ENCODE peak calls at places on chromosomes 16 and 17, in four cellular contexts. One of them, this sample, is unnamed.

GRCh38 chr17:1298616-1299015 is 19.2 kb downstream of the TRARG1 start:
- DNase-seq in CD4-positive, CD25-positive, alpha-beta regulatory T cell: peak; percentile 23
- DNase-seq in CD8-positive, alpha-beta memory T cell: peak; percentile 22
- DNase-seq in cardiac muscle cell: peak; percentile 40
- DNase-seq in this sample: peak; percentile 53

GRCh38 chr17:31392002-31392855 is 754 bp downstream of the RAB11FIP4 start:
- DNase-seq in CD8-positive, alpha-beta memory T cell: no peak
- DNase-seq in cardiac muscle cell: no peak
- DNase-seq in CD4-positive, CD25-positive, alpha-beta regulatory T cell: no peak
- DNase-seq in this sample: peak; percentile 40

GRCh38 chr16:12308060-12308459 is 331.5 kb downstream of the SNX29 start:
- DNase-seq in cardiac muscle cell: no peak
- DNase-seq in CD8-positive, alpha-beta memory T cell: no peak
- DNase-seq in CD4-positive, CD25-positive, alpha-beta regulatory T cell: no peak
- DNase-seq in this sample: no peak

GRCh38 chr17:63700528-63701441 is 860 bp upstream of the LIMD2 start:
- DNase-seq in CD8-positive, alpha-beta memory T cell: peak; percentile 64
- DNase-seq in CD4-positive, CD25-positive, alpha-beta regulatory T cell: peak; percentile 81
- DNase-seq in cardiac muscle cell: peak; percentile 53
- DNase-seq in this sample: no peak

GRCh38 chr17:81278831-81279230 is 16.3 kb downstream of the SLC38A10 start:
- DNase-seq in CD4-positive, CD25-positive, alpha-beta regulatory T cell: no peak
- DNase-seq in cardiac muscle cell: no peak
- DNase-seq in CD8-positive, alpha-beta memory T cell: no peak
- DNase-seq in this sample: no peak

GRCh38 chr16:46972971-46973456 is 460 bp downstream of the DNAJA2 start:
- DNase-seq in CD4-positive, CD25-positive, alpha-beta regulatory T cell: peak; percentile 61
- DNase-seq in cardiac muscle cell: peak; percentile 40
- DNase-seq in CD8-positive, alpha-beta memory T cell: peak; percentile 46
- DNase-seq in this sample: peak; percentile 68

GRCh38 chr17:81345211-81346089 is 49.8 kb upstream of the BAHCC1 start:
- DNase-seq in CD8-positive, alpha-beta memory T cell: peak; percentile 38
- DNase-seq in CD4-positive, CD25-positive, alpha-beta regulatory T cell: peak; percentile 52
- DNase-seq in cardiac muscle cell: peak; percentile 89
- DNase-seq in this sample: peak; percentile 32

GRCh38 chr16:3553138-3553923 is 23.9 kb downstream of the NLRC3 start:
- DNase-seq in cardiac muscle cell: no peak
- DNase-seq in CD4-positive, CD25-positive, alpha-beta regulatory T cell: no peak
- DNase-seq in CD8-positive, alpha-beta memory T cell: no peak
- DNase-seq in this sample: no peak

GRCh38 chr16:77439106-77439505 is 4.3 kb upstream of the ADAMTS18 start:
- DNase-seq in cardiac muscle cell: peak; percentile 40
- DNase-seq in CD8-positive, alpha-beta memory T cell: no peak
- DNase-seq in CD4-positive, CD25-positive, alpha-beta regulatory T cell: no peak
- DNase-seq in this sample: no peak

GRCh38 chr17:35048685-35049379 is 14.7 kb downstream of the RFFL start:
- DNase-seq in CD8-positive, alpha-beta memory T cell: no peak
- DNase-seq in cardiac muscle cell: no peak
- DNase-seq in CD4-positive, CD25-positive, alpha-beta regulatory T cell: no peak
- DNase-seq in this sample: no peak

GRCh38 chr17:35708149-35708548 is 23.3 kb upstream of the RASL10B start:
- DNase-seq in CD4-positive, CD25-positive, alpha-beta regulatory T cell: no peak
- DNase-seq in CD8-positive, alpha-beta memory T cell: no peak
- DNase-seq in cardiac muscle cell: no peak
- DNase-seq in this sample: no peak

GRCh38 chr16:85901110-85901509 is 2.1 kb downstream of the IRF8 start:
- DNase-seq in CD4-positive, CD25-positive, alpha-beta regulatory T cell: no peak
- DNase-seq in cardiac muscle cell: no peak
- DNase-seq in CD8-positive, alpha-beta memory T cell: no peak
- DNase-seq in this sample: no peak

GRCh38 chr16:31780342-31780741 is 93.3 kb upstream of the ZNF267 start:
- DNase-seq in CD8-positive, alpha-beta memory T cell: no peak
- DNase-seq in CD4-positive, CD25-positive, alpha-beta regulatory T cell: no peak
- DNase-seq in cardiac muscle cell: no peak
- DNase-seq in this sample: no peak
- H3K9me3 ChIP-seq in CD8-positive, alpha-beta memory T cell: peaks cover 8% of the 10 kb centered on the region
- H3K9me3 ChIP-seq in CD4-positive, CD25-positive, alpha-beta regulatory T cell: peaks cover 73% of the 10 kb centered on the region
- H3K9me3 ChIP-seq in cardiac muscle cell: no peaks in the 10 kb centered on the region
- H3K9me3 ChIP-seq in this sample: peaks cover 51% of the 10 kb centered on the region

GRCh38 chr17:5488752-5489151 is 2.4 kb downstream of the MIS12 start:
- DNase-seq in CD4-positive, CD25-positive, alpha-beta regulatory T cell: no peak
- DNase-seq in CD8-positive, alpha-beta memory T cell: no peak
- DNase-seq in cardiac muscle cell: no peak
- DNase-seq in this sample: no peak

GRCh38 chr17:5492970-5493369 is 6.6 kb downstream of the MIS12 start:
- DNase-seq in cardiac muscle cell: no peak
- DNase-seq in CD4-positive, CD25-positive, alpha-beta regulatory T cell: no peak
- DNase-seq in CD8-positive, alpha-beta memory T cell: no peak
- DNase-seq in this sample: no peak
- H3K9me3 ChIP-seq in cardiac muscle cell: no peaks in the 10 kb centered on the region
- H3K9me3 ChIP-seq in CD4-positive, CD25-positive, alpha-beta regulatory T cell: no peaks in the 10 kb centered on the region
- H3K9me3 ChIP-seq in CD8-positive, alpha-beta memory T cell: no peaks in the 10 kb centered on the region
- H3K9me3 ChIP-seq in this sample: no peaks in the 10 kb centered on the region

DNA sequence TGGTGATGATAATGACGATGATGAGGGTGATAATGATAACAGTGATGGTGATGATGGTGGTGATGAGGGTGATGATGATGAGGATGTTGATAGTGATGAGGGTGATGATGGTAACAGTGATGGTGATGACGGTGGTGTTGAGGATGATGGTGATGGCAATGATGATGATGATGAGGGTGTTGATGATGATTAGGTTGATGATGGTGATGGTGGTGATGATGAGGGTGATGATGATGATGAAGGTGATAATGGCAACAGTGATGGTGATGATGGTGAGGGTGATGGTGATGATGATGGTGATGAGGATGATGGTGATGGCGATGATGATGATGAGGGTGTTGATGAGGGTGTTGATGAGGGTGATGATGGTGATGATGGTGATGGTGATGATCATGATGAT is 93.8 kb upstream of the ZNF469 start:
- DNase-seq in CD8-positive, alpha-beta memory T cell: no peak
- DNase-seq in CD4-positive, CD25-positive, alpha-beta regulatory T cell: no peak
- DNase-seq in cardiac muscle cell: no peak
- DNase-seq in this sample: no peak
- H3K9me3 ChIP-seq in CD8-positive, alpha-beta memory T cell: no peaks in the 10 kb centered on the region
- H3K9me3 ChIP-seq in CD4-positive, CD25-positive, alpha-beta regulatory T cell: peaks cover 27% of the 10 kb centered on the region
- H3K9me3 ChIP-seq in cardiac muscle cell: no peaks in the 10 kb centered on the region
- H3K9me3 ChIP-seq in this sample: peaks cover 6% of the 10 kb centered on the region

GRCh38 chr16:35298460-35299243 is 1839.2 kb downstream of the TP53TG3F start:
- DNase-seq in CD4-positive, CD25-positive, alpha-beta regulatory T cell: no peak
- DNase-seq in CD8-positive, alpha-beta memory T cell: no peak
- DNase-seq in cardiac muscle cell: no peak
- DNase-seq in this sample: no peak
- H3K9me3 ChIP-seq in CD4-positive, CD25-positive, alpha-beta regulatory T cell: peaks cover 22% of the 10 kb centered on the region
- H3K9me3 ChIP-seq in CD8-positive, alpha-beta memory T cell: no peaks in the 10 kb centered on the region
- H3K9me3 ChIP-seq in cardiac muscle cell: peaks cover 3% of the 10 kb centered on the region
- H3K9me3 ChIP-seq in this sample: no peaks in the 10 kb centered on the region

DNA sequence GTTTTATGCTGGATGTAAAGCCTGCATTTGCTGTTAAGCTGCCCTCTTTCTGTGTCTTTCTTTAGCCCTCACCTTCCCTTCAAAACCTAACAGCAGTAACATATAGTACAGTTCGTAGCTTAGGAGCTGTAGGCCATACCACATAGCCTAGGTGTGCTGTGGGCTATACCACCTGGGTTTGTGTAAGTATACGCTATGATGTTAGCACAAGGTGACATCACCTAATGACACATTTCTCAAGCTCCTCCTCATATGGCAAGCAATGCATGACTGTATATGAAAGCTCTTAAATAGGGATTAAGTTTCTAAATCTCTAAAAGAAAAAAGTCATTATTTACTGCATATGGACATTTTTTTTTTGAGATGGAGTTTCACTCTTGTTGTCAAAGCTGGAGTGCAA is 57.8 kb upstream of the TMEM97 start:
- DNase-seq in CD8-positive, alpha-beta memory T cell: no peak
- DNase-seq in cardiac muscle cell: no peak
- DNase-seq in CD4-positive, CD25-positive, alpha-beta regulatory T cell: no peak
- DNase-seq in this sample: no peak
- H3K9me3 ChIP-seq in CD8-positive, alpha-beta memory T cell: peaks cover 5% of the 10 kb centered on the region
- H3K9me3 ChIP-seq in cardiac muscle cell: no peaks in the 10 kb centered on the region
- H3K9me3 ChIP-seq in CD4-positive, CD25-positive, alpha-beta regulatory T cell: peaks cover 28% of the 10 kb centered on the region
- H3K9me3 ChIP-seq in this sample: no peaks in the 10 kb centered on the region

GRCh38 chr17:60964160-60964559 is 286.5 kb downstream of the BCAS3 start:
- DNase-seq in cardiac muscle cell: no peak
- DNase-seq in CD4-positive, CD25-positive, alpha-beta regulatory T cell: no peak
- DNase-seq in CD8-positive, alpha-beta memory T cell: no peak
- DNase-seq in this sample: no peak
- H3K9me3 ChIP-seq in cardiac muscle cell: no peaks in the 10 kb centered on the region
- H3K9me3 ChIP-seq in CD4-positive, CD25-positive, alpha-beta regulatory T cell: peaks cover 5% of the 10 kb centered on the region
- H3K9me3 ChIP-seq in CD8-positive, alpha-beta memory T cell: no peaks in the 10 kb centered on the region
- H3K9me3 ChIP-seq in this sample: no peaks in the 10 kb centered on the region